ENCODE peak calls at places on chromosomes 16 and 17, in eight cellular contexts. C, M, A, H, W, R, V and S are unnamed samples.

GRCh38 chr17:53227101-53227500 is 595.6 kb upstream of the KIF2B start:
- DNase-seq in C (no peak), M (no peak), A (no peak), H (no peak), W (no peak), R (no peak), V (no peak), S (no peak)

GRCh38 chr16:85649411-85649977 is 36.4 kb downstream of the GSE1 start:
- DNase-seq in C (no peak), M (no peak), A (peak), H (no peak), W (no peak), R (no peak), V (no peak), S (no peak)

GRCh38 chr16:1456951-1457350 is 12.6 kb upstream of the CCDC154 start:
- DNase-seq in C (no peak), M (no peak), A (no peak), H (no peak), W (no peak), R (no peak), V (no peak), S (no peak)

GRCh38 chr16:82954224-82954929 is 327.6 kb downstream of the CDH13 start:
- DNase-seq in C (no peak), M (no peak), A (no peak), H (no peak), W (no peak), R (no peak), V (no peak), S (no peak)

GRCh38 chr17:12431188-12431587 is 234.5 kb upstream of the MYOCD start:
- DNase-seq in C (no peak), M (no peak), A (no peak), H (peak), W (no peak), R (no peak), V (no peak), S (no peak)

GRCh38 chr16:30951785-30952184 is 2.9 kb downstream of the ORAI3 start:
- DNase-seq in C (peak), M (no peak), A (no peak), H (no peak), W (no peak), R (no peak), V (no peak), S (peak)

GRCh38 chr16:58020628-58021521 is 4.7 kb upstream of the MMP15 start:
- DNase-seq in C (peak), M (no peak), A (peak), H (no peak), W (peak), R (no peak), V (peak), S (peak)

GRCh38 chr17:69551212-69552010 is 136.9 kb downstream of the MAP2K6 start:
- DNase-seq in C (no peak), M (no peak), A (no peak), H (no peak), W (no peak), R (no peak), V (no peak), S (no peak)

GRCh38 chr17:78081551-78081950 is 47.0 kb downstream of the TMC6 start:
- DNase-seq in C (no peak), M (no peak), A (no peak), H (no peak), W (no peak), R (no peak), V (no peak), S (no peak)

GRCh38 chr17:82300707-82301270 is 16.6 kb downstream of the CD7 start:
- DNase-seq in C (peak), M (no peak), A (peak), H (peak), W (peak), R (peak), V (peak), S (peak)

GRCh38 chr16:79272141-79272577 is 328.4 kb downstream of the MAF start:
- DNase-seq in C (no peak), M (no peak), A (no peak), H (no peak), W (no peak), R (peak), V (no peak), S (no peak)

GRCh38 chr17:79811036-79811887 is 14.4 kb upstream of the CBX8 start:
- DNase-seq in C (no peak), M (peak), A (peak), H (peak), W (peak), R (peak), V (peak), S (peak)

GRCh38 chr16:67277999-67278772 is 1.1 kb upstream of the PLEKHG4 start:
- DNase-seq in C (no peak), M (peak), A (no peak), H (no peak), W (no peak), R (peak), V (no peak), S (peak)

GRCh38 chr17:12727881-12728280 is 61.4 kb upstream of the ARHGAP44 start:
- DNase-seq in C (no peak), M (no peak), A (no peak), H (no peak), W (no peak), R (no peak), V (no peak), S (no peak)

GRCh38 chr17:77372444-77373297 is 231.9 kb downstream of the SEC14L1 start:
- DNase-seq in C (peak), M (no peak), A (peak), H (peak), W (no peak), R (peak), V (no peak), S (peak)

GRCh38 chr17:64180674-64181073 is 50.7 kb upstream of the ERN1 start:
- DNase-seq in C (peak), M (no peak), A (no peak), H (no peak), W (no peak), R (no peak), V (no peak), S (no peak)

GRCh38 chr16:4373909-4374742 is 2.5 kb downstream of the VASN start:
- DNase-seq in C (peak), M (peak), A (no peak), H (no peak), W (peak), R (no peak), V (no peak), S (peak)

GRCh38 chr16:50509521-50510341 is 38.5 kb upstream of the NKD1 start:
- DNase-seq in C (no peak), M (no peak), A (peak), H (peak), W (peak), R (no peak), V (peak), S (no peak)

GRCh38 chr16:54636221-54636793 is 294.4 kb upstream of the IRX5 start:
- DNase-seq in C (no peak), M (no peak), A (no peak), H (no peak), W (no peak), R (no peak), V (no peak), S (no peak)

GRCh38 chr17:40612510-40613244 is 34.9 kb downstream of the SMARCE1 start:
- DNase-seq in C (no peak), M (no peak), A (no peak), H (no peak), W (no peak), R (no peak), V (no peak), S (no peak)

GRCh38 chr17:41976142-41976768 is 9.7 kb downstream of the CNP start:
- DNase-seq in C (no peak), M (no peak), A (no peak), H (no peak), W (no peak), R (peak), V (no peak), S (peak)

GRCh38 chr17:80486692-80487091 is 10.3 kb upstream of the NPTX1 start:
- DNase-seq in C (no peak), M (no peak), A (no peak), H (no peak), W (no peak), R (no peak), V (peak), S (no peak)

GRCh38 chr16:84603115-84603816 is 14.6 kb downstream of the COTL1 start:
- DNase-seq in C (peak), M (peak), A (no peak), H (no peak), W (peak), R (peak), V (no peak), S (peak)

GRCh38 chr17:44203731-44204452 is 4.2 kb upstream of the ATXN7L3 start:
- DNase-seq in C (no peak), M (no peak), A (peak), H (no peak), W (peak), R (no peak), V (peak), S (no peak)

GRCh38 chr17:41651625-41652460 is 27.5 kb upstream of the KRT17 start:
- DNase-seq in C (no peak), M (no peak), A (peak), H (no peak), W (peak), R (peak), V (no peak), S (peak)

GRCh38 chr16:85309656-85310587 is 197.7 kb upstream of the CIBAR2 start:
- DNase-seq in C (no peak), M (no peak), A (peak), H (peak), W (no peak), R (no peak), V (peak), S (no peak)

GRCh38 chr16:24883714-24884151 is 38.0 kb downstream of the SLC5A11 start:
- DNase-seq in C (no peak), M (no peak), A (no peak), H (no peak), W (peak), R (no peak), V (no peak), S (no peak)

GRCh38 chr17:16261049-16261448 is 44.0 kb downstream of the PIGL start:
- DNase-seq in C (no peak), M (no peak), A (no peak), H (no peak), W (no peak), R (no peak), V (no peak), S (no peak)

GRCh38 chr17:76123749-76124581 is 17.1 kb downstream of the FOXJ1 start:
- DNase-seq in C (no peak), M (no peak), A (no peak), H (no peak), W (no peak), R (no peak), V (no peak), S (no peak)

GRCh38 chr16:68300736-68301459 is 9.8 kb downstream of the SLC7A6OS start:
- DNase-seq in C (no peak), M (no peak), A (no peak), H (no peak), W (no peak), R (no peak), V (no peak), S (no peak)

GRCh38 chr16:64375386-64375980 is 746.4 kb downstream of the CDH11 start:
- DNase-seq in C (no peak), M (no peak), A (no peak), H (no peak), W (no peak), R (no peak), V (no peak), S (no peak)

GRCh38 chr17:9918352-9918751 is 13.3 kb upstream of the RCVRN start:
- DNase-seq in C (no peak), M (no peak), A (no peak), H (no peak), W (no peak), R (no peak), V (no peak), S (no peak)

GRCh38 chr17:48107137-48108055 is at the start of gene SNX11:
- DNase-seq in C (peak), M (peak), A (peak), H (peak), W (peak), R (peak), V (peak), S (peak)

GRCh38 chr17:37752482-37752881 is 7.6 kb upstream of the HNF1B start:
- DNase-seq in C (no peak), M (peak), A (no peak), H (no peak), W (peak), R (no peak), V (no peak), S (no peak)

GRCh38 chr16:54968769-54969168 is 38.1 kb downstream of the IRX5 start:
- DNase-seq in C (no peak), M (no peak), A (peak), H (no peak), W (no peak), R (no peak), V (peak), S (no peak)